ENCODE peak calls at places on chromosomes 5 and 9, in five cellular contexts. One of them, this sample, is unnamed.

GRCh38 chr5:4020386-4020785 is 424.8 kb downstream of the IRX1 start:
- DNase-seq in uterus: no peak
- DNase-seq in Peyer's patch: no peak
- DNase-seq in testis: no peak
- DNase-seq in esophagus muscularis mucosa: no peak
- DNase-seq in this sample: no peak

GRCh38 chr5:91283326-91283725 is 99.8 kb downstream of the ARRDC3 start:
- DNase-seq in esophagus muscularis mucosa: no peak
- DNase-seq in Peyer's patch: no peak
- DNase-seq in testis: no peak
- DNase-seq in uterus: no peak
- DNase-seq in this sample: no peak

GRCh38 chr5:140753561-140753960 is 32.4 kb upstream of the PCDHA1 start:
- DNase-seq in esophagus muscularis mucosa: no peak
- DNase-seq in testis: no peak
- DNase-seq in Peyer's patch: no peak
- DNase-seq in uterus: no peak
- DNase-seq in this sample: no peak

GRCh38 chr5:2685651-2686050 is 65.8 kb downstream of the IRX2 start:
- DNase-seq in esophagus muscularis mucosa: no peak
- DNase-seq in testis: no peak
- DNase-seq in uterus: no peak
- DNase-seq in Peyer's patch: no peak
- DNase-seq in this sample: no peak

GRCh38 chr9:79862921-79863890 is 291.4 kb downstream of the TLE4 start:
- DNase-seq in testis: no peak
- DNase-seq in uterus: no peak
- DNase-seq in esophagus muscularis mucosa: no peak
- DNase-seq in Peyer's patch: no peak
- DNase-seq in this sample: no peak

GRCh38 chr5:156477196-156477595 is 150.2 kb downstream of the SGCD start:
- DNase-seq in Peyer's patch: no peak
- DNase-seq in esophagus muscularis mucosa: no peak
- DNase-seq in uterus: no peak
- DNase-seq in testis: no peak
- DNase-seq in this sample: no peak

GRCh38 chr5:2909035-2909434 is 157.6 kb upstream of the IRX2 start:
- DNase-seq in uterus: no peak
- DNase-seq in testis: no peak
- DNase-seq in Peyer's patch: no peak
- DNase-seq in esophagus muscularis mucosa: no peak
- DNase-seq in this sample: no peak

GRCh38 chr9:70954126-70954525 is 167.3 kb downstream of the TRPM3 start:
- DNase-seq in testis: no peak
- DNase-seq in uterus: no peak
- DNase-seq in esophagus muscularis mucosa: no peak
- DNase-seq in Peyer's patch: no peak
- DNase-seq in this sample: no peak

GRCh38 chr9:96169488-96169887 is 132.5 kb downstream of the HSD17B3 start:
- DNase-seq in uterus: no peak
- DNase-seq in testis: peak; percentile 88
- DNase-seq in Peyer's patch: peak; percentile 62
- DNase-seq in esophagus muscularis mucosa: no peak
- DNase-seq in this sample: peak; percentile 79

GRCh38 chr9:133506653-133507038 is 18.1 kb downstream of the MYMK start:
- DNase-seq in uterus: peak; percentile 43
- DNase-seq in esophagus muscularis mucosa: no peak
- DNase-seq in testis: peak; percentile 52
- DNase-seq in Peyer's patch: no peak
- DNase-seq in this sample: peak; percentile 23

GRCh38 chr5:73625905-73626811 is at the start of gene ARHGEF28:
- DNase-seq in esophagus muscularis mucosa: no peak
- DNase-seq in Peyer's patch: peak; percentile 66
- DNase-seq in testis: peak; percentile 44
- DNase-seq in uterus: peak; percentile 28
- DNase-seq in this sample: peak; percentile 85

GRCh38 chr5:116583823-116584222 is 9.2 kb upstream of the SEMA6A start:
- DNase-seq in uterus: no peak
- DNase-seq in Peyer's patch: no peak
- DNase-seq in esophagus muscularis mucosa: no peak
- DNase-seq in testis: no peak
- DNase-seq in this sample: no peak

GRCh38 chr5:61866930-61867329 is 439.1 kb upstream of the KIF2A start:
- DNase-seq in testis: no peak
- DNase-seq in Peyer's patch: no peak
- DNase-seq in uterus: no peak
- DNase-seq in esophagus muscularis mucosa: no peak
- DNase-seq in this sample: no peak

GRCh38 chr5:14342306-14342705 is 199.2 kb downstream of the TRIO start:
- DNase-seq in esophagus muscularis mucosa: no peak
- DNase-seq in testis: no peak
- DNase-seq in uterus: no peak
- DNase-seq in Peyer's patch: no peak
- DNase-seq in this sample: no peak

GRCh38 chr9:21801683-21802417 is 586 bp upstream of the MTAP start:
- DNase-seq in Peyer's patch: peak; percentile 73
- DNase-seq in uterus: peak; percentile 80
- DNase-seq in testis: peak; percentile 80
- DNase-seq in esophagus muscularis mucosa: no peak
- DNase-seq in this sample: peak; percentile 81

GRCh38 chr5:41843456-41844112 is 26.6 kb downstream of the OXCT1 start:
- DNase-seq in esophagus muscularis mucosa: no peak
- DNase-seq in Peyer's patch: peak; percentile 54
- DNase-seq in testis: peak; percentile 46
- DNase-seq in uterus: peak; percentile 24
- DNase-seq in this sample: peak; percentile 5

GRCh38 chr9:36486933-36487481 is 85.7 kb upstream of the MELK start:
- DNase-seq in testis: peak; percentile 70
- DNase-seq in uterus: peak; percentile 46
- DNase-seq in Peyer's patch: peak; percentile 71
- DNase-seq in esophagus muscularis mucosa: no peak
- DNase-seq in this sample: peak; percentile 39

GRCh38 chr5:337565-338130 is 16.1 kb downstream of the AHRR start:
- DNase-seq in Peyer's patch: no peak
- DNase-seq in testis: peak; percentile 5
- DNase-seq in esophagus muscularis mucosa: no peak
- DNase-seq in uterus: no peak
- DNase-seq in this sample: no peak

GRCh38 chr9:89779416-89779815 is 174.6 kb downstream of the GADD45G start:
- DNase-seq in esophagus muscularis mucosa: no peak
- DNase-seq in testis: no peak
- DNase-seq in uterus: no peak
- DNase-seq in Peyer's patch: no peak
- DNase-seq in this sample: no peak

GRCh38 chr9:89778100-89779085 is 173.6 kb downstream of the GADD45G start:
- DNase-seq in esophagus muscularis mucosa: no peak
- DNase-seq in Peyer's patch: peak; percentile 70
- DNase-seq in uterus: peak; percentile 42
- DNase-seq in testis: no peak
- DNase-seq in this sample: peak; percentile 21

GRCh38 chr9:89779816-89780215 is 175.0 kb downstream of the GADD45G start:
- DNase-seq in testis: no peak
- DNase-seq in esophagus muscularis mucosa: no peak
- DNase-seq in Peyer's patch: no peak
- DNase-seq in uterus: no peak
- DNase-seq in this sample: no peak

GRCh38 chr9:89777544-89777943 is 172.7 kb downstream of the GADD45G start:
- DNase-seq in uterus: no peak
- DNase-seq in testis: no peak
- DNase-seq in esophagus muscularis mucosa: no peak
- DNase-seq in Peyer's patch: no peak
- DNase-seq in this sample: no peak

GRCh38 chr9:89781838-89782237 is 177.0 kb downstream of the GADD45G start:
- DNase-seq in testis: no peak
- DNase-seq in esophagus muscularis mucosa: no peak
- DNase-seq in Peyer's patch: peak; percentile 57
- DNase-seq in uterus: no peak
- DNase-seq in this sample: no peak
- TF ChIP-seq POLR2A in testis: no peak
- TF ChIP-seq POLR2A in esophagus muscularis mucosa: no peak
- TF ChIP-seq POLR2A in Peyer's patch: no peak
- TF ChIP-seq POLR2A in uterus: no peak
- TF ChIP-seq POLR2A in this sample: no peak

DNA sequence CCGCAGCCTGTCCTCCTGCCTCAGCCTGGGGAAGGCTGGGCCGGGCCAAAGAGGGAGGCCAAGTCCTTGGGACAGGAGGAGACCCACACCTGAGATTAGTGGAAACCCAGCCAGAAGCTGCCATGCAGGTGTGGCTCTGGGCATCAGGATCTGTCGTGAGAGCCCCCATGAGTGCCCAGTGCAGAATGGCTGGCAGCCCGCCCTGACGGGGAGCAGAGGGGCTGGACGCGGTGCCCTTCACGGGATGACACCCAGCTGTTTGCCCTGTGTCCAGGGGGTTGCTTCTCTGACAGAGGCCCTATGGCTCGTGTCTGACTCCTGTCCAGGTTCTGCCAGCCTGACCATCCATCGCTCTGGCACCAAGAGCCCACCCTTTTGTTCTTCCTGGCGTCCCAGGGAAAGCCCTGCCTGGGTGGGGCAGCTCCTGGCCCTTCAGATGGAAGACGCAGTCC is 8.5 kb downstream of the DIPK1B start:
- DNase-seq in uterus: no peak
- DNase-seq in Peyer's patch: no peak
- DNase-seq in esophagus muscularis mucosa: no peak
- DNase-seq in testis: no peak
- DNase-seq in this sample: no peak
- H3K4me1 ChIP-seq in uterus: no peaks in the 10 kb centered on the region
- H3K4me1 ChIP-seq in Peyer's patch: peaks cover 7% of the 10 kb centered on the region
- H3K4me1 ChIP-seq in esophagus muscularis mucosa: peaks cover 71% of the 10 kb centered on the region
- H3K4me1 ChIP-seq in testis: peaks cover 8% of the 10 kb centered on the region
- H3K4me1 ChIP-seq in this sample: peaks cover 2% of the 10 kb centered on the region

GRCh38 chr5:149488645-149489306 is 62.5 kb downstream of the CSNK1A1 start:
- DNase-seq in testis: no peak
- DNase-seq in esophagus muscularis mucosa: no peak
- DNase-seq in Peyer's patch: no peak
- DNase-seq in uterus: no peak
- DNase-seq in this sample: peak; percentile 16

GRCh38 chr5:149489605-149490037 is 61.6 kb downstream of the CSNK1A1 start:
- DNase-seq in esophagus muscularis mucosa: no peak
- DNase-seq in testis: no peak
- DNase-seq in uterus: no peak
- DNase-seq in Peyer's patch: no peak
- DNase-seq in this sample: peak; percentile 20

GRCh38 chr5:149492781-149493180 is 58.5 kb downstream of the CSNK1A1 start:
- DNase-seq in testis: no peak
- DNase-seq in uterus: no peak
- DNase-seq in Peyer's patch: no peak
- DNase-seq in esophagus muscularis mucosa: no peak
- DNase-seq in this sample: no peak

GRCh38 chr5:149493316-149493715 is 57.9 kb downstream of the CSNK1A1 start:
- DNase-seq in Peyer's patch: no peak
- DNase-seq in testis: no peak
- DNase-seq in esophagus muscularis mucosa: no peak
- DNase-seq in uterus: no peak
- DNase-seq in this sample: no peak

GRCh38 chr5:149490599-149491187 is 60.5 kb downstream of the CSNK1A1 start:
- DNase-seq in Peyer's patch: no peak
- DNase-seq in esophagus muscularis mucosa: no peak
- DNase-seq in uterus: no peak
- DNase-seq in testis: no peak
- DNase-seq in this sample: no peak
- TF ChIP-seq POLR2A in Peyer's patch: no peak
- TF ChIP-seq POLR2A in esophagus muscularis mucosa: no peak
- TF ChIP-seq POLR2A in uterus: no peak
- TF ChIP-seq POLR2A in testis: no peak
- TF ChIP-seq POLR2A in this sample: no peak

GRCh38 chr9:88994820-88995180 is 3.5 kb downstream of the S1PR3 start:
- DNase-seq in Peyer's patch: no peak
- DNase-seq in uterus: no peak
- DNase-seq in testis: no peak
- DNase-seq in esophagus muscularis mucosa: no peak
- DNase-seq in this sample: no peak
- H3K4me1 ChIP-seq in Peyer's patch: peaks cover 5% of the 10 kb centered on the region
- H3K4me1 ChIP-seq in uterus: no peaks in the 10 kb centered on the region
- H3K4me1 ChIP-seq in testis: peaks cover 16% of the 10 kb centered on the region
- H3K4me1 ChIP-seq in esophagus muscularis mucosa: peaks cover 86% of the 10 kb centered on the region
- H3K4me1 ChIP-seq in this sample: peaks cover 10% of the 10 kb centered on the region

GRCh38 chr5:67817652-67818051 is 397.9 kb upstream of the PIK3R1 start:
- DNase-seq in testis: no peak
- DNase-seq in Peyer's patch: no peak
- DNase-seq in uterus: no peak
- DNase-seq in esophagus muscularis mucosa: no peak
- DNase-seq in this sample: no peak
- TF ChIP-seq POLR2A in testis: no peak
- TF ChIP-seq POLR2A in Peyer's patch: no peak
- TF ChIP-seq POLR2A in uterus: no peak
- TF ChIP-seq POLR2A in esophagus muscularis mucosa: no peak
- TF ChIP-seq POLR2A in this sample: no peak

DNA sequence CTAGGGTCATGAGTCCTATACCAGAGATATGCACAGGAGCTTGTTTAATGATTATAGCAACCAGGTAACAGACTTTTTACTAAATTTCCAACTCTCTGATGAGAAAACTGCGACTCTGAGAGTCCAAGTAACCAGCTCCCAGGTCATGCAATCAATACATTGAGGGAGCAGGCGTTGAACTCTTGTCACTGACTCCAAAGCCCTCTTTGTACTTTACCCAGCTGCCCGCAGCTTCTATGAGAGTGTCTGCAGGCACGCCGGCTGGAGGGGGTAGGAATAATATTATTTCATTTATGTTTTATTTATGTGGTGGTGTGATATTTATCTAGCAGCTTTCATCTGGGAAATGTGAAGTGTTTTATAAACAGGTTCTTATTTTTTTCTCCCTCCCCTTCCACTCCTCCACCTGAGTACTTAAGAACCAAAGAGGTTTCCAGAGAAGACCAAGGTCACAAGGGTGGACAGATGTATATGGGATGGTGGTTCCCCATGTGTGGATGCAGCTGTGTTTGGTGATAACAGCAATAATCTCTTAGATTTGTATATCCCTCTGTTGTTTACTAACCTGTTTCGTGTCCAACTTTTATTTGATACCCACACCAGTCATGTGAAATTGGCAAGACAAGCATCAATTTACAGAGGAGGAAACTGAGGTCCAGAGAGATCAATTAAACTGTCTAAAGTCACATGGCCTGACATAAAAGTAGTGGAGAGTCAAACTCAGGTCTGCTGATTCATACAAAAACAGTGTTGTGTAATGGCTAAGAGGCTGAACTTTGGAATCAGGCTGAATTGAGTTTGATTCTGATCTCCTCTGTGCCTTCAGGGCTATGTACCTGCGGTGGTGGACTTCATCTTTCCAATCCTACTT is 140.2 kb upstream of the TRIM32 start:
- DNase-seq in testis: no peak
- DNase-seq in Peyer's patch: peak; percentile 50
- DNase-seq in uterus: no peak
- DNase-seq in esophagus muscularis mucosa: peak; percentile 60
- DNase-seq in this sample: no peak
- H3K4me1 ChIP-seq in testis: peaks cover 2% of the 10 kb centered on the region
- H3K4me1 ChIP-seq in Peyer's patch: peaks cover 7% of the 10 kb centered on the region
- H3K4me1 ChIP-seq in uterus: peaks cover 4% of the 10 kb centered on the region
- H3K4me1 ChIP-seq in esophagus muscularis mucosa: peaks cover 13% of the 10 kb centered on the region
- H3K4me1 ChIP-seq in this sample: peaks cover 4% of the 10 kb centered on the region

This sample was measured in thyroid gland.